ENCODE peak calls at places on chromosomes 6 and 20, in six cellular contexts. B is neural crest cell, K is foreskin fibroblast, U is lower leg skin, X is mucosa of descending colon, O is cardiac muscle cell. D is an unnamed sample.
A peak's percentile ranks its signal among the peaks of the same experiment; 100 is the strongest.

GRCh38 chr20:1764136-1765033 is 106.8 kb upstream of the SIRPG start:
- DNase-seq in B (peak; percentile 65), K (peak; percentile 94), U (peak; percentile 52), X (peak; percentile 82), O (peak; percentile 78), D (peak; percentile 44)

GRCh38 chr20:37364927-37365272 is 19.0 kb downstream of the SRC start:
- DNase-seq in B (no peak), K (no peak), U (no peak), X (no peak), O (no peak), D (no peak)

GRCh38 chr20:19934792-19935491 is 82.2 kb upstream of the NAA20 start:
- DNase-seq in B (no peak), K (no peak), U (peak; percentile 83), X (peak; percentile 73), O (no peak), D (peak; percentile 37)

GRCh38 chr6:45667265-45667664 is 289.5 kb upstream of the SUPT3H start:
- DNase-seq in B (no peak), K (no peak), U (no peak), X (no peak), O (no peak), D (no peak)

GRCh38 chr20:57940376-57940775 is 230.6 kb upstream of the PMEPA1 start:
- DNase-seq in B (no peak), K (no peak), U (no peak), X (no peak), O (no peak), D (no peak)

GRCh38 chr20:32577657-32578056 is 7.5 kb downstream of the NOL4L start:
- DNase-seq in B (no peak), K (no peak), U (no peak), X (no peak), O (no peak), D (no peak)

GRCh38 chr20:18801516-18801915 is 12.1 kb upstream of the SCP2D1 start:
- DNase-seq in B (no peak), K (no peak), U (no peak), X (no peak), O (no peak), D (no peak)

GRCh38 chr6:101994521-101994920 is 601.0 kb downstream of the GRIK2 start:
- DNase-seq in B (no peak), K (no peak), U (no peak), X (no peak), O (no peak), D (no peak)

GRCh38 chr6:157172830-157173536 is 150.3 kb downstream of the TMEM242 start:
- DNase-seq in B (no peak), K (peak; percentile 52), U (no peak), X (no peak), O (no peak), D (no peak)

GRCh38 chr20:25296094-25297093 is 48.5 kb downstream of the PYGB start:
- DNase-seq in B (no peak), K (peak; percentile 62), U (no peak), X (peak; percentile 62), O (peak; percentile 40), D (peak; percentile 18)

GRCh38 chr6:148317051-148317450 is 25.6 kb upstream of the SASH1 start:
- DNase-seq in B (no peak), K (no peak), U (no peak), X (no peak), O (no peak), D (no peak)

GRCh38 chr6:42199106-42199981 is 4.6 kb upstream of the GUCA1B start:
- DNase-seq in B (no peak), K (peak; percentile 79), U (no peak), X (no peak), O (no peak), D (no peak)

GRCh38 chr6:38524436-38525145 is 115.1 kb downstream of the BTBD9 start:
- DNase-seq in B (no peak), K (peak; percentile 49), U (no peak), X (no peak), O (no peak), D (no peak)

GRCh38 chr6:70973591-70973990 is 16.7 kb upstream of the B3GAT2 start:
- DNase-seq in B (no peak), K (no peak), U (no peak), X (no peak), O (no peak), D (no peak)

GRCh38 chr20:32762754-32763201 is 593 bp downstream of the DNMT3B start:
- DNase-seq in B (no peak), K (peak; percentile 33), U (no peak), X (no peak), O (peak; percentile 47), D (no peak)

GRCh38 chr6:3426817-3427739 is 29.8 kb downstream of the SLC22A23 start:
- DNase-seq in B (no peak), K (no peak), U (no peak), X (no peak), O (no peak), D (no peak)

GRCh38 chr20:5039255-5039657 is 37.9 kb upstream of the SLC23A2 start:
- DNase-seq in B (no peak), K (no peak), U (no peak), X (peak; percentile 31), O (no peak), D (no peak)

GRCh38 chr20:58024241-58024721 is 204.2 kb downstream of the ANKRD60 start:
- DNase-seq in B (no peak), K (no peak), U (no peak), X (no peak), O (no peak), D (no peak)

GRCh38 chr20:59835448-59836395 is 97.7 kb downstream of the SYCP2 start:
- DNase-seq in B (peak; percentile 61), K (peak; percentile 56), U (no peak), X (peak; percentile 56), O (peak; percentile 65), D (peak; percentile 74)

GRCh38 chr6:130159876-130160415 is 62.8 kb downstream of the SAMD3 start:
- DNase-seq in B (no peak), K (no peak), U (no peak), X (no peak), O (no peak), D (no peak)

GRCh38 chr6:147395158-147395557 is 113.3 kb upstream of the SAMD5 start:
- DNase-seq in B (no peak), K (peak; percentile 46), U (no peak), X (no peak), O (no peak), D (no peak)

GRCh38 chr20:39885975-39886649 is 802.9 kb downstream of the MAFB start:
- DNase-seq in B (peak; percentile 44), K (peak; percentile 88), U (peak; percentile 76), X (peak; percentile 41), O (peak; percentile 63), D (peak; percentile 11)

GRCh38 chr6:2885967-2886731 is 17.0 kb downstream of the SERPINB9 start:
- DNase-seq in B (no peak), K (no peak), U (no peak), X (no peak), O (no peak), D (peak; percentile 15)

GRCh38 chr20:2773812-2774211 is 26.6 kb downstream of the CPXM1 start:
- DNase-seq in B (no peak), K (no peak), U (no peak), X (no peak), O (no peak), D (no peak)

GRCh38 chr6:87722831-87723726 is 21.0 kb upstream of the AKIRIN2 start:
- DNase-seq in B (no peak), K (peak; percentile 97), U (peak; percentile 66), X (no peak), O (peak; percentile 23), D (peak; percentile 48)

GRCh38 chr6:167207527-167207926 is 49.7 kb upstream of the GPR31 start:
- DNase-seq in B (no peak), K (no peak), U (no peak), X (no peak), O (no peak), D (no peak)

GRCh38 chr20:44650777-44651493 is 564 bp downstream of the ADA start:
- DNase-seq in B (no peak), K (no peak), U (no peak), X (peak; percentile 52), O (no peak), D (no peak)

GRCh38 chr20:49450281-49450707 is 32.2 kb downstream of the KCNB1 start:
- DNase-seq in B (peak; percentile 11), K (peak; percentile 10), U (no peak), X (no peak), O (no peak), D (no peak)

GRCh38 chr6:157587127-157587729 is 206.2 kb downstream of the ZDHHC14 start:
- DNase-seq in B (no peak), K (no peak), U (no peak), X (no peak), O (no peak), D (no peak)

GRCh38 chr6:38483526-38483925 is 156.2 kb downstream of the BTBD9 start:
- DNase-seq in B (no peak), K (no peak), U (no peak), X (no peak), O (no peak), D (no peak)

GRCh38 chr20:34397096-34397495 is 34.0 kb downstream of the ITCH start:
- DNase-seq in B (no peak), K (peak; percentile 36), U (no peak), X (no peak), O (no peak), D (no peak)

GRCh38 chr20:41509316-41509715 is 108.9 kb downstream of the CHD6 start:
- DNase-seq in B (no peak), K (no peak), U (no peak), X (peak; percentile 31), O (no peak), D (no peak)

GRCh38 chr6:28876702-28877101 is 47.1 kb downstream of the TRIM27 start:
- DNase-seq in B (no peak), K (no peak), U (no peak), X (no peak), O (no peak), D (no peak)

GRCh38 chr20:47785321-47785899 is at the start of gene SULF2:
- DNase-seq in B (no peak), K (peak; percentile 19), U (no peak), X (peak; percentile 85), O (peak; percentile 70), D (no peak)

GRCh38 chr6:138590796-138591709 is 91.8 kb upstream of the NHSL1 start:
- DNase-seq in B (peak; percentile 64), K (peak; percentile 90), U (peak; percentile 49), X (no peak), O (peak; percentile 82), D (peak; percentile 42)

GRCh38 chr6:64679411-64679810 is 1027.6 kb downstream of the EYS start:
- DNase-seq in B (no peak), K (no peak), U (no peak), X (no peak), O (no peak), D (no peak)

D was measured in SHP77 treated with DMSO at 0.1 percent for 48 hours.